ENCODE peak calls at places on chromosome 1, in seven cellular contexts. Z is MM.1S, V is IMR-90, B is gastrocnemius medialis, I is fibroblast of mammary gland, O is astrocyte of the spinal cord, E is vagina. L is an unnamed sample.

GRCh38 chr1:32818804-32819541 is 1.5 kb downstream of the S100PBP start:
- DNase-seq in Z (peak), V (no peak), B (no peak), I (no peak), O (no peak), E (no peak), L (peak)

GRCh38 chr1:221344693-221345092 is 397.2 kb downstream of the DUSP10 start:
- DNase-seq in Z (no peak), V (peak), B (no peak), I (peak), O (no peak), E (no peak), L (peak)

GRCh38 chr1:233654667-233655432 is 40.9 kb downstream of the KCNK1 start:
- DNase-seq in Z (no peak), V (no peak), B (no peak), I (no peak), O (no peak), E (no peak), L (no peak)

GRCh38 chr1:77313491-77313890 is 31.7 kb downstream of the AK5 start:
- DNase-seq in Z (peak), V (peak), B (no peak), I (peak), O (no peak), E (no peak), L (no peak)

GRCh38 chr1:240350910-240351331 is 259.2 kb downstream of the FMN2 start:
- DNase-seq in Z (no peak), V (peak), B (no peak), I (peak), O (peak), E (no peak), L (no peak)

GRCh38 chr1:3918966-3919611 is 19.0 kb upstream of the C1orf174 start:
- DNase-seq in Z (no peak), V (no peak), B (no peak), I (no peak), O (no peak), E (no peak), L (no peak)

GRCh38 chr1:183318433-183318832 is 99.7 kb downstream of the NMNAT2 start:
- DNase-seq in Z (no peak), V (peak), B (peak), I (peak), O (peak), E (no peak), L (peak)

GRCh38 chr1:1832820-1833219 is 54.5 kb upstream of the NADK start:
- DNase-seq in Z (no peak), V (peak), B (no peak), I (peak), O (no peak), E (no peak), L (no peak)

GRCh38 chr1:14228677-14229076 is 369.8 kb upstream of the KAZN start:
- DNase-seq in Z (no peak), V (no peak), B (no peak), I (no peak), O (no peak), E (no peak), L (no peak)
- TF ChIP-seq CTCF in Z (no peak), V (no peak), B (no peak), I (no peak), O (no peak), E (no peak), L (no peak)

DNA sequence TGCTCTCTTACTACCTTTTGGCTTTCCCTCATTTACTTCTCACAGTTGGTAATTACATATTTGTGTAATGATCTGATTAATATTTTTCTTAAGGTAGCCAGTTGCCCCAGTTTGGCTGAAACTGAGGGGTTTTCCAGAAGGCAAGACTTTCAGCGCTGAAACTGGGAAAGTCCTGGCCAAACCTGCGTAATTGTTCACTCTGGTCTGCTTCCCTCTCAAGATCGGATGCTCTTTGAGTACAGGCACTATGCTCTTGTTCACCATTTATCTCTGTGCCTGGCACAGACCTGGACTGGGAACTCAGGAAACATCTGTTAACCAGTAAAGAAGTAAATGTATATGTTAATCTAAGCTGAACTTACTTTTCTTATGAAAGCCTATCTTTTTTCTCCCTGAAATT is 209.6 kb upstream of the HOOK1 start:
- DNase-seq in Z (no peak), V (no peak), B (no peak), I (no peak), O (no peak), E (no peak), L (no peak)
- H3K4me3 ChIP-seq in Z (no peak), V (no peak), B (no peak), I (no peak), O (no peak), E (no peak), L (no peak)

DNA sequence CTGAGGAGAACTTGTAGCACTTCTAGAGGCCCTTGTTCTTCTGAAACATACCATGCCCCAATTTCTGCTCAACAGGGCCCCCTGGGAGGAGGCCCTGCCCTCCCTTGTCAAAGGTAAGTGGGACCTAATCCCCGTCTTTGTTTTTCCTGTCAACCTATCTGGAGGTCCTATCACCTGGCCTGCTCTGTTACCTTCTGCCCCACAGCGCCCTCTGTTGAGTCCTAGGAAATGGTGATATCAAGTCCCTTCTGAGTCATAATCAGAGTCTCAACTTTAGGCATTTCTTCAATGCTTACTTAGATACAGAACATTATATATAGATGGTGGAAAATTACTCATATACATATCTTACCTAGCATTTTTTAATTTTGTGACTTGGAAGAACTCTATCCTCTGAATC is 28.2 kb upstream of the FCRL4 start:
- DNase-seq in Z (peak), V (no peak), B (no peak), I (no peak), O (no peak), E (no peak), L (no peak)
- TF ChIP-seq CTCF in Z (peak), V (no peak), B (no peak), I (no peak), O (no peak), E (no peak), L (no peak)

DNA sequence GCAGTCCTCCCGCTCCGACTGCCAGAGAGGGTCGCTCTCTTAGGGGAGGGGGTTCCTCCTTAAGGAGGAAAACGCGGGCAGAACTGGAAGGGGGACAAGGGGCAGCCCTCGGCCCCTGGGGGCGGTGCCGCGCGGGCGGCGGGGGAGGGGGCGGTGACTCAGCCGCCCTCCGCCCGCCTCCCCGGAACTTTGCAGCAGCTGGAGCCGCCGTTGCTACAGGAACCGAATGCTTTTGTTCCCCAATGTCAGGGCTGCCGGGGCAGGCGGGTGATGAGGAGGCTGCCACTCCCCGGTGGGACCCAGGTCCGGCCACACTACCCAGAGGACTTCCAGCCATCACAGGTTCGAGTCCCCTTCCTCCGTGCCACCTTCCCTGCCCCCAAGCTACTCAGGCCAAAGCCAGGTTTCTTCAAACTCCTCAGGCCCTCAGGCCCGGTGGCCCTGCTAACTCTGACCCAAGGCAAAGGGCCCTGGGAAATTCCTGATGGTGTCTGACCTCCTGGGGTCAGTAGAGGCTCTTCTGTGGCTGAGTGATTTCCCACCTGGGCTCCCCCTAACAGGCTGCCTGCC is 3.2 kb downstream of the ADGRB2 start:
- DNase-seq in Z (no peak), V (peak), B (no peak), I (peak), O (peak), E (no peak), L (no peak)
- H3K4me3 ChIP-seq in Z (peak), V (peak), B (peak), I (peak), O (peak), E (peak), L (peak)

GRCh38 chr1:156618853-156619581 is at the start of gene HAPLN2:
- DNase-seq in Z (no peak), V (no peak), B (no peak), I (no peak), O (no peak), E (no peak), L (no peak)
- TF ChIP-seq CTCF in Z (peak), V (peak), B (no peak), I (peak), O (peak), E (no peak), L (no peak)